ENCODE peak calls at places on chromosome 1, in ten cellular contexts. S is adrenal gland; V is breast epithelium; R is PC-9; W is GM23248; M is esophagus squamous epithelium; O is heart left ventricle; I is neural progenitor cell; T is naive thymus-derived CD4-positive, alpha-beta T cell; P is stomach. L is an unnamed sample.
A peak's percentile ranks its signal among the peaks of the same experiment; 100 is the strongest.

GRCh38 chr1:119186471-119186870 is 46.0 kb upstream of the WARS2 start:
- DNase-seq in W (peak; percentile 3), P (no peak), O (no peak), T (no peak), S (no peak), R (no peak), V (no peak), I (no peak), M (no peak), L (no peak)

GRCh38 chr1:7641587-7642417 is 129.3 kb upstream of the VAMP3 start:
- DNase-seq in W (no peak), P (no peak), R (no peak), M (no peak), S (no peak), I (peak; percentile 38), V (no peak), T (no peak), O (no peak), L (no peak)

GRCh38 chr1:212515329-212515760 is 82.6 kb downstream of the NENF start:
- DNase-seq in T (no peak), P (no peak), M (no peak), V (no peak), W (no peak), R (no peak), O (no peak), I (peak; percentile 80), S (no peak), L (no peak)

GRCh38 chr1:64363116-64363515 is 106.8 kb upstream of the CACHD1 start:
- DNase-seq in M (no peak), I (no peak), W (peak; percentile 7), O (no peak), T (no peak), P (no peak), S (no peak), R (no peak), V (no peak), L (no peak)

GRCh38 chr1:39850606-39851216 is 32.6 kb downstream of the TRIT1 start:
- DNase-seq in V (no peak), R (no peak), S (no peak), W (no peak), T (no peak), O (no peak), P (no peak), I (no peak), M (no peak), L (no peak)

GRCh38 chr1:12143631-12144155 is 23.1 kb upstream of the TNFRSF1B start:
- DNase-seq in M (no peak), P (peak; percentile 71), O (peak; percentile 86), I (no peak), V (no peak), S (peak; percentile 78), T (peak; percentile 25), R (peak; percentile 72), W (peak; percentile 78), L (peak; percentile 89)

GRCh38 chr1:29368936-29369932 is 132.9 kb downstream of the PTPRU start:
- DNase-seq in M (no peak), V (no peak), W (no peak), I (no peak), T (no peak), R (no peak), O (no peak), P (no peak), S (no peak), L (no peak)

GRCh38 chr1:221664253-221664652 is 77.6 kb downstream of the DUSP10 start:
- DNase-seq in I (peak; percentile 6), T (no peak), M (no peak), W (no peak), O (no peak), V (no peak), P (no peak), S (no peak), R (no peak), L (no peak)

GRCh38 chr1:116910379-116911165 is 856 bp downstream of the PTGFRN start:
- DNase-seq in T (peak; percentile 43), I (peak; percentile 48), W (peak; percentile 57), P (peak; percentile 61), R (peak; percentile 55), S (peak; percentile 43), V (no peak), M (no peak), O (no peak), L (peak; percentile 81)

GRCh38 chr1:90475623-90476022 is 241.5 kb downstream of the BARHL2 start:
- DNase-seq in M (no peak), R (no peak), O (no peak), T (no peak), V (no peak), S (no peak), W (peak; percentile 19), P (no peak), I (no peak), L (no peak)

GRCh38 chr1:154220970-154221814 is 437 bp downstream of the UBAP2L start:
- DNase-seq in R (peak; percentile 37), O (peak; percentile 75), P (peak; percentile 61), M (peak; percentile 47), W (peak; percentile 76), I (peak; percentile 75), S (peak; percentile 61), T (peak; percentile 71), V (peak; percentile 56), L (peak; percentile 69)

GRCh38 chr1:154218545-154218944 is 2.2 kb upstream of the UBAP2L start:
- DNase-seq in T (no peak), M (no peak), I (no peak), P (no peak), W (no peak), R (no peak), S (no peak), V (no peak), O (no peak), L (no peak)

GRCh38 chr1:154220071-154220969 is at the start of gene UBAP2L:
- DNase-seq in P (peak; percentile 99), V (peak; percentile 99), S (peak; percentile 99), I (peak; percentile 100), R (peak; percentile 98), O (peak; percentile 99), M (peak; percentile 93), T (peak; percentile 99), W (peak; percentile 100), L (peak; percentile 99)

GRCh38 chr1:154221815-154222081 is 993 bp downstream of the UBAP2L start:
- DNase-seq in P (no peak), R (no peak), M (no peak), T (no peak), V (no peak), O (no peak), S (no peak), I (no peak), W (peak; percentile 86), L (no peak)

DNA sequence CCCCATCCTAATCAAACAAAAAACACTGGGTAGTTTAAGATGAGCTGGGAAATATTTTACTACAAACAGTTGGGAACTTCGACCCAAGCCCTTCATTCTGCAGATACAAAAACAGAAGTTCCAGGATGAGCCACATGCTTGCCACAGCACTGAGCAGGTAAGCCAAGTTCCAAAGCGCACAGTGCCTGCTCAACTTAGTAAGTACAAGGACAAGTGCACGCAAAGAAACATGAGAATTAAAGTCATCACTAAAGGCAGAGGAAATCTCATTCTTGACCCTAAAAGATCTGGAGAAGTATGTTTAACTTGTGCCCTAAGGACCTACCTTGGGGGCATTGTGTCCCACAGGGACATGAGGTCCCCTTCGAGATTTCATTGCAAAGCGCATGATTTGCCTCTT is 1.2 kb upstream of the UBAP2L start:
- DNase-seq in W (peak; percentile 67), M (no peak), V (no peak), I (no peak), R (no peak), T (no peak), P (no peak), O (no peak), S (peak; percentile 35), L (no peak)
- H3K4me1 ChIP-seq in W (peaks cover 37% of the 10 kb centered on the region), M (peaks cover 67% of the 10 kb centered on the region), V (peaks cover 7% of the 10 kb centered on the region), I (peaks cover 30% of the 10 kb centered on the region), R (peaks cover 33% of the 10 kb centered on the region), T (peaks cover 45% of the 10 kb centered on the region), P (peaks cover 73% of the 10 kb centered on the region), O (peaks cover 53% of the 10 kb centered on the region), S (peaks cover 50% of the 10 kb centered on the region), L (peaks cover 26% of the 10 kb centered on the region)

GRCh38 chr1:21620011-21620410 is 49.1 kb downstream of the RAP1GAP start:
- DNase-seq in T (no peak), M (no peak), V (no peak), I (no peak), R (no peak), S (no peak), P (no peak), W (no peak), O (no peak), L (no peak)
- H3K4me1 ChIP-seq in T (no peaks in the 10 kb centered on the region), M (peaks cover 57% of the 10 kb centered on the region), V (peaks cover 2% of the 10 kb centered on the region), I (peaks cover 13% of the 10 kb centered on the region), R (peaks cover 20% of the 10 kb centered on the region), S (peaks cover 42% of the 10 kb centered on the region), P (peaks cover 62% of the 10 kb centered on the region), W (no peaks in the 10 kb centered on the region), O (peaks cover 28% of the 10 kb centered on the region), L (peaks cover 18% of the 10 kb centered on the region)

GRCh38 chr1:200374569-200375312 is 35.1 kb downstream of the ZNF281 start:
- DNase-seq in T (no peak), P (no peak), R (no peak), M (no peak), O (no peak), S (no peak), I (no peak), W (peak; percentile 73), V (no peak), L (no peak)
- H3K4me1 ChIP-seq in T (no peaks in the 10 kb centered on the region), P (peaks cover 23% of the 10 kb centered on the region), R (peaks cover 61% of the 10 kb centered on the region), M (peaks cover 16% of the 10 kb centered on the region), O (no peaks in the 10 kb centered on the region), S (peaks cover 6% of the 10 kb centered on the region), I (peaks cover 25% of the 10 kb centered on the region), W (peaks cover 65% of the 10 kb centered on the region), V (no peaks in the 10 kb centered on the region), L (no peaks in the 10 kb centered on the region)

DNA sequence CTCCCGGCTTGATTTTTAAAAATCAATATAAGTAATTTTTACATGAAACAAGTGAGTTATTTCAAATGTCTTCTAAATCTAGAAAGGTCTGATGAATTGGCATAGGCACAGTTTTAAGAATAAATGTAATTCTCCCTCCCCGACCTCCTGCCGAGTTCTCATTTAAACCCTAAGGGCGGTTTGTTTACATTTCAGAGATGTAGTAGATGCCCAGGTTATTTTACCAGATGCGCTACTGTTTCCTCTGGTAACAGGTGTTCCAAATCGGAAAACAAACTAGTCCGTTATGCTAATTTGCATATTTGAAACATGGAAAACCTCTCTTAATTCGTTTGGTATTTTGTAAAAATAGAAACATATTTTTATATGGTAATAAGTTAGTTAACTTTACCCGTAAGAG is 53.8 kb upstream of the CFAP126 start:
- DNase-seq in R (no peak), P (no peak), I (no peak), V (no peak), S (no peak), M (no peak), W (no peak), T (no peak), O (no peak), L (no peak)
- H3K4me1 ChIP-seq in R (no peaks in the 10 kb centered on the region), P (no peaks in the 10 kb centered on the region), I (peaks cover 7% of the 10 kb centered on the region), V (no peaks in the 10 kb centered on the region), S (peaks cover 5% of the 10 kb centered on the region), M (peaks cover 8% of the 10 kb centered on the region), W (no peaks in the 10 kb centered on the region), T (no peaks in the 10 kb centered on the region), O (no peaks in the 10 kb centered on the region), L (no peaks in the 10 kb centered on the region)